ENCODE peak calls at places on chromosomes 12 and 14, in five cellular contexts. Z is K562, L is HCT116, P is GM12878, H is HepG2. U is an unnamed sample.
A peak's percentile ranks its signal among the peaks of the same experiment; 100 is the strongest.

GRCh38 chr12:79834712-79835376 is 100.1 kb downstream of the PPP1R12A start:
- DNase-seq in Z (no peak), L (no peak), P (no peak), H (no peak), U (no peak)

GRCh38 chr12:52189376-52190174 is 2.2 kb downstream of the KRT80 start:
- DNase-seq in Z (no peak), L (no peak), P (no peak), H (no peak), U (no peak)

GRCh38 chr12:885701-886100 is 63.8 kb downstream of the RAD52 start:
- DNase-seq in Z (no peak), L (no peak), P (no peak), H (no peak), U (no peak)

GRCh38 chr14:90756755-90757345 is 59.4 kb downstream of the TTC7B start:
- DNase-seq in Z (no peak), L (no peak), P (no peak), H (no peak), U (no peak)

GRCh38 chr12:998020-998874 is 7.2 kb downstream of the ERC1 start:
- DNase-seq in Z (no peak), L (no peak), P (no peak), H (peak; percentile 68), U (peak; percentile 10)

GRCh38 chr14:61569308-61569707 is 126.0 kb upstream of the HIF1A start:
- DNase-seq in Z (no peak), L (no peak), P (no peak), H (no peak), U (no peak)

GRCh38 chr12:57124259-57124877 is 3.9 kb upstream of the LRP1 start:
- DNase-seq in Z (peak; percentile 76), L (peak; percentile 56), P (no peak), H (peak; percentile 73), U (no peak)

GRCh38 chr12:116892318-116892717 is 11.1 kb upstream of the HRK start:
- DNase-seq in Z (no peak), L (no peak), P (no peak), H (no peak), U (no peak)

GRCh38 chr12:132189378-132190011 is 45.2 kb downstream of the NOC4L start:
- DNase-seq in Z (peak; percentile 96), L (peak; percentile 87), P (peak; percentile 31), H (no peak), U (peak; percentile 33)

GRCh38 chr12:57751788-57752667 is at the start of gene CDK4:
- DNase-seq in Z (peak; percentile 93), L (peak; percentile 99), P (peak; percentile 99), H (peak; percentile 99), U (peak; percentile 99)

GRCh38 chr14:71582705-71583104 is 349.5 kb upstream of the RGS6 start:
- DNase-seq in Z (no peak), L (no peak), P (no peak), H (no peak), U (no peak)

GRCh38 chr14:60648934-60649814 is at the start of gene SIX1:
- DNase-seq in Z (peak; percentile 75), L (peak; percentile 62), P (no peak), H (peak; percentile 77), U (peak; percentile 89)

GRCh38 chr12:115891551-115891950 is 385.9 kb downstream of the MED13L start:
- DNase-seq in Z (no peak), L (no peak), P (no peak), H (no peak), U (no peak)

GRCh38 chr14:78022059-78022458 is 148.1 kb upstream of the NRXN3 start:
- DNase-seq in Z (peak; percentile 66), L (peak; percentile 67), P (peak; percentile 25), H (peak; percentile 54), U (peak; percentile 68)

GRCh38 chr14:91585856-91586255 is 75.7 kb upstream of the PPP4R3A start:
- DNase-seq in Z (no peak), L (no peak), P (no peak), H (no peak), U (no peak)

GRCh38 chr14:56730468-56731145 is 79.7 kb downstream of the OTX2 start:
- DNase-seq in Z (no peak), L (no peak), P (no peak), H (no peak), U (no peak)

GRCh38 chr12:64611430-64612286 is 1.4 kb downstream of the RASSF3 start:
- DNase-seq in Z (no peak), L (no peak), P (no peak), H (no peak), U (no peak)

GRCh38 chr12:67705394-67706370 is 57.1 kb downstream of the DYRK2 start:
- DNase-seq in Z (no peak), L (no peak), P (no peak), H (no peak), U (no peak)

GRCh38 chr12:76310110-76310509 is 38.1 kb downstream of the BBS10 start:
- DNase-seq in Z (no peak), L (no peak), P (no peak), H (no peak), U (no peak)

GRCh38 chr12:62760779-62761178 is 174.2 kb downstream of the PPM1H start:
- DNase-seq in Z (no peak), L (no peak), P (no peak), H (peak; percentile 78), U (no peak)

GRCh38 chr12:79451988-79452387 is 238.8 kb downstream of the PAWR start:
- DNase-seq in Z (no peak), L (no peak), P (no peak), H (peak; percentile 31), U (no peak)

GRCh38 chr14:34270361-34270760 is 191.7 kb downstream of the SPTSSA start:
- DNase-seq in Z (no peak), L (no peak), P (no peak), H (no peak), U (no peak)

GRCh38 chr12:133106253-133106652 is 23.8 kb downstream of the ZNF891 start:
- DNase-seq in Z (no peak), L (no peak), P (no peak), H (no peak), U (no peak)

GRCh38 chr12:131066886-131067490 is 113.3 kb downstream of the ADGRD1 start:
- DNase-seq in Z (no peak), L (no peak), P (no peak), H (no peak), U (no peak)

GRCh38 chr14:94170151-94170550 is 4.0 kb upstream of the PPP4R4 start:
- DNase-seq in Z (no peak), L (no peak), P (no peak), H (no peak), U (no peak)

GRCh38 chr12:9363145-9363544 is 154.9 kb upstream of the PZP start:
- DNase-seq in Z (no peak), L (no peak), P (peak; percentile 57), H (no peak), U (no peak)

GRCh38 chr12:56947633-56948535 is 9.5 kb downstream of the RDH16 start:
- DNase-seq in Z (no peak), L (peak; percentile 8), P (no peak), H (peak; percentile 39), U (peak; percentile 37)

GRCh38 chr14:46401066-46401465 is 250.5 kb downstream of the RPL10L start:
- DNase-seq in Z (no peak), L (no peak), P (no peak), H (no peak), U (no peak)

GRCh38 chr14:90814806-90815566 is 1.2 kb downstream of the TTC7B start:
- DNase-seq in Z (no peak), L (no peak), P (no peak), H (no peak), U (no peak)

GRCh38 chr12:6020930-6021329 is 75.9 kb upstream of the ANO2 start:
- DNase-seq in Z (no peak), L (no peak), P (no peak), H (no peak), U (no peak)

GRCh38 chr14:95784137-95784536 is 70.2 kb upstream of the TCL1A start:
- DNase-seq in Z (no peak), L (no peak), P (no peak), H (peak; percentile 16), U (no peak)

GRCh38 chr12:99278899-99279298 is 368.7 kb upstream of the GARIN6 start:
- DNase-seq in Z (no peak), L (no peak), P (no peak), H (no peak), U (peak; percentile 7)

GRCh38 chr12:99282086-99282485 is 365.5 kb upstream of the GARIN6 start:
- DNase-seq in Z (no peak), L (no peak), P (no peak), H (no peak), U (no peak)

GRCh38 chr12:99277566-99277965 is 370.0 kb upstream of the GARIN6 start:
- DNase-seq in Z (no peak), L (no peak), P (no peak), H (no peak), U (no peak)

GRCh38 chr12:99281277-99281676 is 366.3 kb upstream of the GARIN6 start:
- DNase-seq in Z (no peak), L (no peak), P (no peak), H (no peak), U (no peak)

DNA sequence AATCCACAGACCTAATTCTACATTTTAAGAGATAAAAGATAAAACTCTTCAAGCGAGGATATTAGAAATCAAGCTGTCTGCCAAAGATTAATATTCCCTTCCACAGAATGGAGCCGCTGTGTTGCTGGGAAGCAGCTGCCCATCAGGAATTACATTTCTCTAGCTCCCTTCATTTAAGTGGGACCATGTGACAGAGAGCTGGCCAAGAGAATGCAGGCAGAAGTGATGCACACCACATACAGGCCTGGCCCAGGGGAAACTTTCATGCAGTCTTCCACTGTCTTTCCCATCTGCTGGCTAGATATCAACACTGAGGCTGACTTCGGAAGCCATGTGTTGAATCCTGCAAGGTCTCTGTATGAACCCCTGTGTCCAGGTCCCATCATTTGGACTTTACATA is 369.6 kb upstream of the GARIN6 start:
- DNase-seq in Z (no peak), L (no peak), P (no peak), H (no peak), U (no peak)
- TF ChIP-seq SRF in Z (no peak), L (no peak), P (no peak), H (no peak), U (no peak)

GRCh38 chr12:113462880-113463745 is 8.6 kb downstream of the LHX5 start:
- DNase-seq in Z (no peak), L (no peak), P (no peak), H (no peak), U (peak; percentile 75)
- TF ChIP-seq SRF in Z (no peak), L (no peak), P (no peak), H (no peak), U (no peak)

DNA sequence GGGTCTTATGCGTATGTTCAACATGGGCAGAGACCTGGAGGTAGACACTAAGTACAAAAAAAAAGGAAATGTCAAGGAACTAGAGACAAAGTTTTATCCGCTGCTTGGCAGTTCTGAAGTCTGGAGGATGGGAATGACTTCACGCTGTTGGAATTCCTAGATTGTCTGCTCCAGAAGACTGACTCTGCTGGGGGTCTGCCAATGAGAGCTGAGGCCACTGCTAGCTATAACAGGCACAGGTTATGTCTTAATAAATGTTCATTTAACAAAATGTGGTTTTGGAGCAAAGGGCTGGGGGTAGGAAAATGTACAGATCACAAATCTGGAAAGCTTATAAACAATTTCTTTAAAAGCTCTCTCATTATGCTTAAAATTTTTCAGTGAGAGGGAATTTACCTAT is 5.9 kb downstream of the RNASE8 start:
- DNase-seq in Z (no peak), L (no peak), P (no peak), H (no peak), U (no peak)
- TF ChIP-seq SRF in Z (no peak), L (no peak), P (no peak), H (no peak), U (no peak)

GRCh38 chr12:113850309-113851056 is 115.6 kb downstream of the RBM19 start:
- DNase-seq in Z (no peak), L (no peak), P (no peak), H (no peak), U (no peak)
- TF ChIP-seq SRF in Z (no peak), L (no peak), P (no peak), H (no peak), U (no peak)

GRCh38 chr12:29103539-29103974 is 45.5 kb upstream of the FAR2 start:
- DNase-seq in Z (no peak), L (no peak), P (peak; percentile 75), H (no peak), U (no peak)
- TF ChIP-seq SRF in Z (no peak), L (no peak), P (no peak), H (no peak), U (no peak)